ENCODE peak calls at places on chromosomes 12 and 14, in seven cellular contexts. One of them, this sample, is unnamed. For H3K27me3, the result is how much of the 10 kb centered on the place peaks cover.

GRCh38 chr12:2811791-2812190 is 677 bp upstream of the ITFG2 start:
- DNase-seq in left ventricle myocardium inferior: no peak
- DNase-seq in naive thymus-derived CD4-positive, alpha-beta T cell: no peak
- DNase-seq in stomach: no peak
- DNase-seq in GM06990: no peak
- DNase-seq in cardiac muscle cell: no peak
- DNase-seq in NT2/D1: no peak
- DNase-seq in this sample: no peak

GRCh38 chr12:94561943-94562411 is 88.4 kb downstream of the TMCC3 start:
- DNase-seq in left ventricle myocardium inferior: peak
- DNase-seq in naive thymus-derived CD4-positive, alpha-beta T cell: no peak
- DNase-seq in stomach: peak
- DNase-seq in GM06990: peak
- DNase-seq in cardiac muscle cell: no peak
- DNase-seq in NT2/D1: no peak
- DNase-seq in this sample: peak

GRCh38 chr14:74350211-74350943 is 2.1 kb downstream of the VRTN start:
- DNase-seq in left ventricle myocardium inferior: no peak
- DNase-seq in naive thymus-derived CD4-positive, alpha-beta T cell: no peak
- DNase-seq in stomach: no peak
- DNase-seq in GM06990: no peak
- DNase-seq in cardiac muscle cell: no peak
- DNase-seq in NT2/D1: no peak
- DNase-seq in this sample: no peak

GRCh38 chr12:6372403-6373003 is 2.9 kb downstream of the SCNN1A start:
- DNase-seq in left ventricle myocardium inferior: no peak
- DNase-seq in naive thymus-derived CD4-positive, alpha-beta T cell: no peak
- DNase-seq in stomach: peak
- DNase-seq in GM06990: no peak
- DNase-seq in cardiac muscle cell: no peak
- DNase-seq in NT2/D1: no peak
- DNase-seq in this sample: peak

GRCh38 chr12:105738036-105738435 is 400.7 kb downstream of the NUAK1 start:
- DNase-seq in left ventricle myocardium inferior: peak
- DNase-seq in naive thymus-derived CD4-positive, alpha-beta T cell: no peak
- DNase-seq in stomach: no peak
- DNase-seq in GM06990: no peak
- DNase-seq in cardiac muscle cell: no peak
- DNase-seq in NT2/D1: no peak
- DNase-seq in this sample: no peak

GRCh38 chr12:130990034-130990433 is 36.3 kb downstream of the ADGRD1 start:
- DNase-seq in left ventricle myocardium inferior: no peak
- DNase-seq in naive thymus-derived CD4-positive, alpha-beta T cell: no peak
- DNase-seq in stomach: no peak
- DNase-seq in GM06990: no peak
- DNase-seq in cardiac muscle cell: no peak
- DNase-seq in NT2/D1: no peak
- DNase-seq in this sample: no peak

GRCh38 chr12:6606331-6607131 is 648 bp downstream of the CHD4 start:
- DNase-seq in left ventricle myocardium inferior: peak
- DNase-seq in naive thymus-derived CD4-positive, alpha-beta T cell: peak
- DNase-seq in stomach: peak
- DNase-seq in GM06990: peak
- DNase-seq in cardiac muscle cell: peak
- DNase-seq in NT2/D1: no peak
- DNase-seq in this sample: peak

GRCh38 chr12:2856901-2857495 is at the start of gene TEX52:
- DNase-seq in left ventricle myocardium inferior: no peak
- DNase-seq in naive thymus-derived CD4-positive, alpha-beta T cell: no peak
- DNase-seq in stomach: no peak
- DNase-seq in GM06990: no peak
- DNase-seq in cardiac muscle cell: no peak
- DNase-seq in NT2/D1: no peak
- DNase-seq in this sample: no peak

GRCh38 chr12:16499617-16500016 is 106.3 kb downstream of the LMO3 start:
- DNase-seq in left ventricle myocardium inferior: no peak
- DNase-seq in naive thymus-derived CD4-positive, alpha-beta T cell: no peak
- DNase-seq in stomach: no peak
- DNase-seq in GM06990: no peak
- DNase-seq in cardiac muscle cell: no peak
- DNase-seq in NT2/D1: no peak
- DNase-seq in this sample: no peak

GRCh38 chr12:989751-990278 is 1.2 kb upstream of the ERC1 start:
- DNase-seq in left ventricle myocardium inferior: no peak
- DNase-seq in naive thymus-derived CD4-positive, alpha-beta T cell: no peak
- DNase-seq in stomach: no peak
- DNase-seq in GM06990: no peak
- DNase-seq in cardiac muscle cell: peak
- DNase-seq in NT2/D1: no peak
- DNase-seq in this sample: peak

GRCh38 chr12:115308918-115309317 is 624.9 kb upstream of the TBX3 start:
- DNase-seq in left ventricle myocardium inferior: no peak
- DNase-seq in naive thymus-derived CD4-positive, alpha-beta T cell: no peak
- DNase-seq in stomach: no peak
- DNase-seq in GM06990: no peak
- DNase-seq in cardiac muscle cell: no peak
- DNase-seq in NT2/D1: no peak
- DNase-seq in this sample: no peak

GRCh38 chr14:55448146-55448614 is 7.8 kb upstream of the TBPL2 start:
- DNase-seq in left ventricle myocardium inferior: no peak
- DNase-seq in naive thymus-derived CD4-positive, alpha-beta T cell: no peak
- DNase-seq in stomach: peak
- DNase-seq in GM06990: no peak
- DNase-seq in cardiac muscle cell: no peak
- DNase-seq in NT2/D1: no peak
- DNase-seq in this sample: peak

GRCh38 chr14:64812412-64812811 is 67.3 kb downstream of the SPTB start:
- DNase-seq in left ventricle myocardium inferior: no peak
- DNase-seq in naive thymus-derived CD4-positive, alpha-beta T cell: peak
- DNase-seq in stomach: peak
- DNase-seq in GM06990: peak
- DNase-seq in cardiac muscle cell: peak
- DNase-seq in NT2/D1: no peak
- DNase-seq in this sample: no peak

GRCh38 chr12:15782667-15783066 is 6.5 kb downstream of the EPS8 start:
- DNase-seq in left ventricle myocardium inferior: no peak
- DNase-seq in naive thymus-derived CD4-positive, alpha-beta T cell: no peak
- DNase-seq in stomach: no peak
- DNase-seq in GM06990: no peak
- DNase-seq in cardiac muscle cell: no peak
- DNase-seq in NT2/D1: no peak
- DNase-seq in this sample: no peak

GRCh38 chr12:34396861-34397590 is 374.7 kb downstream of the ALG10 start:
- DNase-seq in left ventricle myocardium inferior: peak
- DNase-seq in naive thymus-derived CD4-positive, alpha-beta T cell: no peak
- DNase-seq in stomach: peak
- DNase-seq in GM06990: no peak
- DNase-seq in cardiac muscle cell: no peak
- DNase-seq in NT2/D1: no peak
- DNase-seq in this sample: no peak

GRCh38 chr12:68224613-68225285 is 861 bp downstream of the IL26 start:
- DNase-seq in left ventricle myocardium inferior: no peak
- DNase-seq in naive thymus-derived CD4-positive, alpha-beta T cell: no peak
- DNase-seq in stomach: no peak
- DNase-seq in GM06990: no peak
- DNase-seq in cardiac muscle cell: no peak
- DNase-seq in NT2/D1: no peak
- DNase-seq in this sample: peak

GRCh38 chr14:74500417-74501134 is 7.0 kb downstream of the ISCA2 start:
- DNase-seq in left ventricle myocardium inferior: no peak
- DNase-seq in naive thymus-derived CD4-positive, alpha-beta T cell: no peak
- DNase-seq in stomach: no peak
- DNase-seq in GM06990: no peak
- DNase-seq in cardiac muscle cell: no peak
- DNase-seq in NT2/D1: no peak
- DNase-seq in this sample: no peak

DNA sequence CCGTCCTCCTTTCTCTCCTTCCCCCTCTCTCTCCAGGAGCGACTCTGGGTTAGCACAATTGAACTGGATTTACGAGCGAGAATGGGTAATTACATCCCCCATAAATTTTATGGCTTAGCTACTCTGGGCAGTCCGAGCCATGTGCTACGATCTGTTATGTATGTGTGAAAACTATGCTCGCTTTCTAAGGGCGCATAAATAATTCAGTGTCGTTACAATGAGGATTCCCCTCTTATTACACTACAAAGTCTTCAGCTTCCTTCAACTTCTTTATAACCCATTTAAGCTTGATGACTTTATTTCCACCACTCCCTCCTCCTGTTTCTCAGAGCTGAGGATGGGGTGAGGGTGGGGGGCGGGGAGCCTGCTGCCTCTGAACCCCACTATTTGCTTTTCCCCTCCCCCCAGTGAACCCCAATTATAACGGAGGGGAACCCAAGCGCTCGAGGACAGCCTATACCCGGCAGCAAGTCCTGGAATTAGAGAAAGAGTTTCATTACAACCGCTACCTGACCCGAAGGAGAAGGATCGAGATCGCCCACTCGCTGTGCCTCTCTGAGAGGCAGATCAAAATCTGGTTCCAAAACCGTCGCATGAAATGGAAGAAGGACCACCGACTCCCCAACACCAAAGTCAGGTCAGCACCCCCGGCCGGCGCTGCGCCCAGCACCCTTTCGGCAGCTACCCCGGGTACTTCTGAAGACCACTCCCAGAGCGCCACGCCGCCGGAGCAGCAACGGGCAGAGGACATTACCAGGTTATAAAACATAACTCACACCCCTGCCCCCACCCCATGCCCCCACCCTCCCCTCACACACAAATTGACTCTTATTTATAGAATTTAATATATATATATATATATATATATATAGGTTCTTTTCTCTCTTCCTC is 1.1 kb downstream of the HOXC4 start:
- DNase-seq in left ventricle myocardium inferior: no peak
- DNase-seq in naive thymus-derived CD4-positive, alpha-beta T cell: no peak
- DNase-seq in stomach: no peak
- DNase-seq in GM06990: no peak
- DNase-seq in cardiac muscle cell: no peak
- DNase-seq in NT2/D1: no peak
- DNase-seq in this sample: no peak
- H3K4me3 ChIP-seq in left ventricle myocardium inferior: peak
- H3K4me3 ChIP-seq in naive thymus-derived CD4-positive, alpha-beta T cell: no peak
- H3K4me3 ChIP-seq in stomach: peak
- H3K4me3 ChIP-seq in GM06990: peak
- H3K4me3 ChIP-seq in cardiac muscle cell: no peak
- H3K4me3 ChIP-seq in NT2/D1: no peak
- H3K4me3 ChIP-seq in this sample: peak

DNA sequence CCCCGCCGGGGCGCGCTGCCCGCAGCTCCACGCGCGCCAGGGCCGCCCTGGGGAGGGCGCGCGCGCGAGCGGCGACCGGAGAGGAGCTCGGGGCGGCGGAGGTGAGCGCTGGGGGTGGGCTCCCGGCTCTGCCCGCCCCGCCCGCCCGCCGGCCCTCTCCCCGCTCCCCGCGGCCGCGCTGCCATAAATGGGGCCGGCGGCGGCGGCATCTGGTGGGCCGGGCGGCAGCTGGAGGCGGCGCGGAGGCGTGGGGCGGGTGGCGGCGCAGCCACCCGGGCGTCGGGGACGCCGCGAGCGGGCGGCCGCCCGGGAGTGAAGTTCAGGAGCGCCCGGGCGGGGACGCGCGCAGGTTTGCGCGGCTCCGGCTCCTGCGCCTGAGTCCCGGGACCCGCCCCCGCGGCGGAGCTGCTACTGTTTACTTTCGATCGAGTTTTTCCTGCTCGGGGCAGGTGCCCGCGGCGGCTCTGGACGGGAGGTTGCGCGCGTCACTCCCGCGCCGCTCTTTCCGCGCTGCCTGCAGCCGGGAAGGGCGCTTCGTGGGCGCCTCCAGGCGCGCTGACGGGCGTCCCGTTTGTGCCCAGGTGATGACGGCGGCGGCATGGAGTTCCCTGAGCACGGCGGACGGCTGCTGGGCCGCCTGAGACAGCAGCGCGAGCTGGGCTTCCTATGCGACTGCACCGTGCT is at the start of gene ZBTB42:
- DNase-seq in left ventricle myocardium inferior: peak
- DNase-seq in naive thymus-derived CD4-positive, alpha-beta T cell: peak
- DNase-seq in stomach: peak
- DNase-seq in GM06990: peak
- DNase-seq in cardiac muscle cell: peak
- DNase-seq in NT2/D1: no peak
- DNase-seq in this sample: peak
- H3K27me3 ChIP-seq in left ventricle myocardium inferior: under half
- H3K27me3 ChIP-seq in naive thymus-derived CD4-positive, alpha-beta T cell: under half
- H3K27me3 ChIP-seq in stomach: under half
- H3K27me3 ChIP-seq in GM06990: under half
- H3K27me3 ChIP-seq in cardiac muscle cell: under half
- H3K27me3 ChIP-seq in NT2/D1: under half
- H3K27me3 ChIP-seq in this sample: under half

DNA sequence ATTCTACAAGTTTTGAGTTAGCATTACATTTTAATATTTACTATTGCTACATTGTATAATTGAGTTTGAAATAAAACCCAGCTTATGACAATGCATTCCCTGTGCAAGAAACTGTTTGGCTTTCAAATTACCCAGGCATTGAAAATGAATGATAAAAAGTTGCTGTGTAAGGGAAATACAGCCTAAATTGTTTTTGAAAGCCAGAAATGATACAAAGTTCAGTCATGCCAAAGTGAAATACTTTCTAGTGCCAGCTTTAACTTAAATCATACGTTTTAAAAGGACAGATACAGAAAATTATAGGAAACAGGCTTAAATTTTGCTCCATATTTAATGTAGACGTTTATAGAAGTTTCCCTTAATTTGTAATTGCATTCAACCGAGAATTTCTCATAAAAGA is 2.8 kb downstream of the MGAT2 start:
- DNase-seq in left ventricle myocardium inferior: no peak
- DNase-seq in naive thymus-derived CD4-positive, alpha-beta T cell: no peak
- DNase-seq in stomach: no peak
- DNase-seq in GM06990: no peak
- DNase-seq in cardiac muscle cell: no peak
- DNase-seq in NT2/D1: no peak
- DNase-seq in this sample: no peak
- H3K4me3 ChIP-seq in left ventricle myocardium inferior: no peak
- H3K4me3 ChIP-seq in naive thymus-derived CD4-positive, alpha-beta T cell: peak
- H3K4me3 ChIP-seq in stomach: peak
- H3K4me3 ChIP-seq in GM06990: peak
- H3K4me3 ChIP-seq in cardiac muscle cell: no peak
- H3K4me3 ChIP-seq in NT2/D1: no peak
- H3K4me3 ChIP-seq in this sample: peak

DNA sequence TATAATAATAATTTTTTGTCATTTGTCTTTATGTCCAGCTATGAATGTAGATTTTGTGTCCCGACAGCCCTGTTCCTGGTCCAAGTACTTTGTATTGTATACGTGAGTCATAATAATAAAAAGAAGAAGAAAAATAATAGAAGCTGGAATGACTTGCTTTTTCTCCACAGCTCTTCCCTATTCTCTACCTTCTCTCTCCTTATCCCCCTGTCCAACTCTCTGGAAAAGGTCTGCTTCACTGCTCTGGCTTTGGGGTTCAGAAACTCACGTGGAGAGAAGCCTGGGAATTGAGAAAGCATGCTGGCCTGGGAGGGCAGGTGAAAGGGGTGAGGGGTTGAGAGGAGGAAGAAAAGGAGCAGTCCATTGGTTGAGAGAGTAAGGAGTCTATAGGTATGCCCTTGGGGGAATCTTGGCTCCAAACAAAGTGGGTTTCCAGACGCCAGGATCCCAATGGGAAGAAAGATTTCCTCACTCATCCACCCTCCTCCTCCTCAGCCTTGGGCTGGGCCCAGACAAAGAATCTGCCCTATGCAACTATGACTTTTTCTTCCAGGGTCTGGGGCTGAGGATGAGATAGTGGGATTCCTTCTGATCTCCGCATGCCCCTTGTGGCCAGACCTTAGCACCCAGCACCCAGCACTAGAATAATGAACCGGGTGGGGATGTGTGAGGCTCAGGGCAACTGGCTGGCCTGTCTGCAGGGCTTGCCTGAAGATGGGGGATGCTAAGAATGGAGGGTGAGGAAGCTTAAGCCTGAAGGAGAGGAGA is 4.0 kb downstream of the HOXC8 start:
- DNase-seq in left ventricle myocardium inferior: no peak
- DNase-seq in naive thymus-derived CD4-positive, alpha-beta T cell: no peak
- DNase-seq in stomach: no peak
- DNase-seq in GM06990: no peak
- DNase-seq in cardiac muscle cell: no peak
- DNase-seq in NT2/D1: no peak
- DNase-seq in this sample: no peak
- H3K27me3 ChIP-seq in left ventricle myocardium inferior: half or more
- H3K27me3 ChIP-seq in naive thymus-derived CD4-positive, alpha-beta T cell: under half
- H3K27me3 ChIP-seq in stomach: under half
- H3K27me3 ChIP-seq in GM06990: under half
- H3K27me3 ChIP-seq in cardiac muscle cell: half or more
- H3K27me3 ChIP-seq in NT2/D1: half or more
- H3K27me3 ChIP-seq in this sample: under half